ENCODE peak calls at places on chromosomes 2 and 18, in eight cellular contexts. One of them, this sample, is unnamed.

GRCh38 chr18:79519751-79520472 is 124.2 kb downstream of the NFATC1 start:
- DNase-seq in astrocyte of the spinal cord: no peak
- DNase-seq in epithelial cell of esophagus: no peak
- DNase-seq in stimulated activated naive CD4-positive, alpha-beta T cell: peak
- DNase-seq in central memory CD8-positive, alpha-beta T cell: no peak
- DNase-seq in HFFc6: no peak
- DNase-seq in stimulated activated CD4-positive, alpha-beta T cell treated with anti-CD3 and anti-CD28 coated beads, Interleukin-2, amount 100 ng/mL, for 48 hours: peak
- DNase-seq in naive thymus-derived CD4-positive, alpha-beta T cell: peak
- DNase-seq in this sample: peak

GRCh38 chr2:195612515-195613495 is 44.2 kb upstream of the SLC39A10 start:
- DNase-seq in astrocyte of the spinal cord: peak
- DNase-seq in epithelial cell of esophagus: peak
- DNase-seq in stimulated activated naive CD4-positive, alpha-beta T cell: no peak
- DNase-seq in central memory CD8-positive, alpha-beta T cell: no peak
- DNase-seq in HFFc6: peak
- DNase-seq in stimulated activated CD4-positive, alpha-beta T cell treated with anti-CD3 and anti-CD28 coated beads, Interleukin-2, amount 100 ng/mL, for 48 hours: no peak
- DNase-seq in naive thymus-derived CD4-positive, alpha-beta T cell: no peak
- DNase-seq in this sample: no peak

GRCh38 chr2:166126014-166126639 is 1.7 kb downstream of the SCN1A start:
- DNase-seq in astrocyte of the spinal cord: peak
- DNase-seq in epithelial cell of esophagus: peak
- DNase-seq in stimulated activated naive CD4-positive, alpha-beta T cell: no peak
- DNase-seq in central memory CD8-positive, alpha-beta T cell: no peak
- DNase-seq in HFFc6: no peak
- DNase-seq in stimulated activated CD4-positive, alpha-beta T cell treated with anti-CD3 and anti-CD28 coated beads, Interleukin-2, amount 100 ng/mL, for 48 hours: no peak
- DNase-seq in naive thymus-derived CD4-positive, alpha-beta T cell: no peak
- DNase-seq in this sample: no peak

GRCh38 chr2:23926289-23926749 is 604 bp downstream of the ATAD2B start:
- DNase-seq in astrocyte of the spinal cord: no peak
- DNase-seq in epithelial cell of esophagus: peak
- DNase-seq in stimulated activated naive CD4-positive, alpha-beta T cell: no peak
- DNase-seq in central memory CD8-positive, alpha-beta T cell: no peak
- DNase-seq in HFFc6: no peak
- DNase-seq in stimulated activated CD4-positive, alpha-beta T cell treated with anti-CD3 and anti-CD28 coated beads, Interleukin-2, amount 100 ng/mL, for 48 hours: peak
- DNase-seq in naive thymus-derived CD4-positive, alpha-beta T cell: no peak
- DNase-seq in this sample: no peak

GRCh38 chr2:164910091-164910899 is 45.0 kb downstream of the SLC38A11 start:
- DNase-seq in astrocyte of the spinal cord: peak
- DNase-seq in epithelial cell of esophagus: peak
- DNase-seq in stimulated activated naive CD4-positive, alpha-beta T cell: no peak
- DNase-seq in central memory CD8-positive, alpha-beta T cell: no peak
- DNase-seq in HFFc6: peak
- DNase-seq in stimulated activated CD4-positive, alpha-beta T cell treated with anti-CD3 and anti-CD28 coated beads, Interleukin-2, amount 100 ng/mL, for 48 hours: no peak
- DNase-seq in naive thymus-derived CD4-positive, alpha-beta T cell: no peak
- DNase-seq in this sample: no peak

GRCh38 chr2:126658910-126659613 is 3.1 kb downstream of the GYPC start:
- DNase-seq in astrocyte of the spinal cord: peak
- DNase-seq in epithelial cell of esophagus: no peak
- DNase-seq in stimulated activated naive CD4-positive, alpha-beta T cell: peak
- DNase-seq in central memory CD8-positive, alpha-beta T cell: no peak
- DNase-seq in HFFc6: peak
- DNase-seq in stimulated activated CD4-positive, alpha-beta T cell treated with anti-CD3 and anti-CD28 coated beads, Interleukin-2, amount 100 ng/mL, for 48 hours: no peak
- DNase-seq in naive thymus-derived CD4-positive, alpha-beta T cell: peak
- DNase-seq in this sample: peak

GRCh38 chr2:144006139-144006538 is 513.8 kb downstream of the ZEB2 start:
- DNase-seq in astrocyte of the spinal cord: no peak
- DNase-seq in epithelial cell of esophagus: no peak
- DNase-seq in stimulated activated naive CD4-positive, alpha-beta T cell: no peak
- DNase-seq in central memory CD8-positive, alpha-beta T cell: no peak
- DNase-seq in HFFc6: no peak
- DNase-seq in stimulated activated CD4-positive, alpha-beta T cell treated with anti-CD3 and anti-CD28 coated beads, Interleukin-2, amount 100 ng/mL, for 48 hours: no peak
- DNase-seq in naive thymus-derived CD4-positive, alpha-beta T cell: no peak
- DNase-seq in this sample: no peak

GRCh38 chr18:79402209-79402576 is 6.5 kb downstream of the NFATC1 start:
- DNase-seq in astrocyte of the spinal cord: no peak
- DNase-seq in epithelial cell of esophagus: no peak
- DNase-seq in stimulated activated naive CD4-positive, alpha-beta T cell: peak
- DNase-seq in central memory CD8-positive, alpha-beta T cell: no peak
- DNase-seq in HFFc6: no peak
- DNase-seq in stimulated activated CD4-positive, alpha-beta T cell treated with anti-CD3 and anti-CD28 coated beads, Interleukin-2, amount 100 ng/mL, for 48 hours: no peak
- DNase-seq in naive thymus-derived CD4-positive, alpha-beta T cell: no peak
- DNase-seq in this sample: no peak

GRCh38 chr2:163207706-163208370 is 369.3 kb upstream of the KCNH7 start:
- DNase-seq in astrocyte of the spinal cord: no peak
- DNase-seq in epithelial cell of esophagus: peak
- DNase-seq in stimulated activated naive CD4-positive, alpha-beta T cell: no peak
- DNase-seq in central memory CD8-positive, alpha-beta T cell: no peak
- DNase-seq in HFFc6: no peak
- DNase-seq in stimulated activated CD4-positive, alpha-beta T cell treated with anti-CD3 and anti-CD28 coated beads, Interleukin-2, amount 100 ng/mL, for 48 hours: no peak
- DNase-seq in naive thymus-derived CD4-positive, alpha-beta T cell: no peak
- DNase-seq in this sample: no peak

GRCh38 chr2:202196727-202197126 is 41.7 kb downstream of the SUMO1 start:
- DNase-seq in astrocyte of the spinal cord: no peak
- DNase-seq in epithelial cell of esophagus: no peak
- DNase-seq in stimulated activated naive CD4-positive, alpha-beta T cell: no peak
- DNase-seq in central memory CD8-positive, alpha-beta T cell: no peak
- DNase-seq in HFFc6: no peak
- DNase-seq in stimulated activated CD4-positive, alpha-beta T cell treated with anti-CD3 and anti-CD28 coated beads, Interleukin-2, amount 100 ng/mL, for 48 hours: no peak
- DNase-seq in naive thymus-derived CD4-positive, alpha-beta T cell: no peak
- DNase-seq in this sample: no peak

GRCh38 chr2:100683231-100683630 is 120.4 kb downstream of the PDCL3 start:
- DNase-seq in astrocyte of the spinal cord: no peak
- DNase-seq in epithelial cell of esophagus: no peak
- DNase-seq in stimulated activated naive CD4-positive, alpha-beta T cell: no peak
- DNase-seq in central memory CD8-positive, alpha-beta T cell: no peak
- DNase-seq in HFFc6: no peak
- DNase-seq in stimulated activated CD4-positive, alpha-beta T cell treated with anti-CD3 and anti-CD28 coated beads, Interleukin-2, amount 100 ng/mL, for 48 hours: no peak
- DNase-seq in naive thymus-derived CD4-positive, alpha-beta T cell: no peak
- DNase-seq in this sample: no peak

GRCh38 chr2:46857871-46858696 is 57.5 kb downstream of the MCFD2 start:
- DNase-seq in astrocyte of the spinal cord: peak
- DNase-seq in epithelial cell of esophagus: no peak
- DNase-seq in stimulated activated naive CD4-positive, alpha-beta T cell: no peak
- DNase-seq in central memory CD8-positive, alpha-beta T cell: no peak
- DNase-seq in HFFc6: peak
- DNase-seq in stimulated activated CD4-positive, alpha-beta T cell treated with anti-CD3 and anti-CD28 coated beads, Interleukin-2, amount 100 ng/mL, for 48 hours: no peak
- DNase-seq in naive thymus-derived CD4-positive, alpha-beta T cell: no peak
- DNase-seq in this sample: peak

GRCh38 chr2:37555457-37555856 is 116.0 kb downstream of the CDC42EP3 start:
- DNase-seq in astrocyte of the spinal cord: no peak
- DNase-seq in epithelial cell of esophagus: no peak
- DNase-seq in stimulated activated naive CD4-positive, alpha-beta T cell: peak
- DNase-seq in central memory CD8-positive, alpha-beta T cell: no peak
- DNase-seq in HFFc6: no peak
- DNase-seq in stimulated activated CD4-positive, alpha-beta T cell treated with anti-CD3 and anti-CD28 coated beads, Interleukin-2, amount 100 ng/mL, for 48 hours: no peak
- DNase-seq in naive thymus-derived CD4-positive, alpha-beta T cell: no peak
- DNase-seq in this sample: peak

This sample was measured in immature natural killer cell.